ENCODE peak calls at places on chromosome 6, in five cellular contexts. D is NCI-H774; B is CD4-positive, alpha-beta memory T cell; O is GM03348; C is substantia nigra. A is an unnamed sample.

GRCh38 chr6:36717231-36717825 is 19.7 kb downstream of the RAB44 start:
- DNase-seq in D (no peak), C (no peak), O (no peak), B (no peak), A (no peak)

GRCh38 chr6:110708295-110708965 is 106.8 kb downstream of the CDK19 start:
- DNase-seq in B (no peak), C (no peak), D (no peak), O (peak; percentile 53), A (peak; percentile 36)

GRCh38 chr6:160418370-160418769 is 70.2 kb downstream of the SLC22A3 start:
- DNase-seq in O (no peak), B (no peak), C (no peak), D (no peak), A (no peak)

GRCh38 chr6:112511441-112511840 is 164.3 kb downstream of the RFPL4B start:
- DNase-seq in D (no peak), C (no peak), O (no peak), B (no peak), A (no peak)

GRCh38 chr6:52046456-52046855 is 41.0 kb downstream of the PKHD1 start:
- DNase-seq in C (no peak), O (no peak), B (no peak), D (no peak), A (no peak)

GRCh38 chr6:82113231-82113630 is 134.3 kb downstream of the IBTK start:
- DNase-seq in C (no peak), B (no peak), O (no peak), D (no peak), A (no peak)

GRCh38 chr6:37665309-37665708 is 32.4 kb downstream of the MDGA1 start:
- DNase-seq in B (no peak), C (no peak), D (no peak), O (no peak), A (no peak)

GRCh38 chr6:83696674-83697073 is 12.2 kb downstream of the SNAP91 start:
- DNase-seq in O (no peak), B (no peak), D (no peak), C (no peak), A (no peak)

GRCh38 chr6:9428416-9429172 is 986.3 kb downstream of the TFAP2A start:
- DNase-seq in D (no peak), C (no peak), O (no peak), B (no peak), A (no peak)

GRCh38 chr6:81998432-81998831 is 246.0 kb upstream of the TENT5A start:
- DNase-seq in B (no peak), D (no peak), C (no peak), O (peak; percentile 43), A (peak; percentile 66)